ENCODE peak calls at places on chromosome 9, in four cellular contexts. U is foreskin fibroblast, P is T-helper 2 cell, W is neural progenitor cell. D is an unnamed sample.

GRCh38 chr9:110714314-110714713 is 45.7 kb downstream of the MUSK start:
- DNase-seq in U (no peak), P (no peak), W (no peak), D (no peak)

GRCh38 chr9:21392270-21392669 is 7.1 kb upstream of the IFNA2 start:
- DNase-seq in U (no peak), P (no peak), W (peak; percentile 39), D (peak; percentile 31)

GRCh38 chr9:91502913-91503649 is 79.4 kb upstream of the NFIL3 start:
- DNase-seq in U (no peak), P (no peak), W (no peak), D (no peak)

GRCh38 chr9:82356131-82356530 is 367.6 kb downstream of the SPATA31D1 start:
- DNase-seq in U (no peak), P (no peak), W (no peak), D (no peak)

GRCh38 chr9:83304686-83305085 is 233.5 kb downstream of the FRMD3 start:
- DNase-seq in U (peak; percentile 73), P (no peak), W (no peak), D (no peak)

GRCh38 chr9:113616716-113617496 is 153.4 kb downstream of the RGS3 start:
- DNase-seq in U (no peak), P (no peak), W (no peak), D (no peak)

GRCh38 chr9:96888591-96888990 is 34.3 kb upstream of the ZNF782 start:
- DNase-seq in U (no peak), P (no peak), W (no peak), D (no peak)

GRCh38 chr9:124940521-124940893 is 376 bp downstream of the GOLGA1 start:
- DNase-seq in U (no peak), P (peak; percentile 3), W (no peak), D (no peak)

GRCh38 chr9:124878518-124878917 is 16.6 kb downstream of the ARPC5L start:
- DNase-seq in U (no peak), P (no peak), W (no peak), D (no peak)

GRCh38 chr9:72985746-72986145 is 32.9 kb upstream of the ALDH1A1 start:
- DNase-seq in U (no peak), P (no peak), W (no peak), D (no peak)

GRCh38 chr9:8868632-8869031 is 1069.1 kb upstream of the DMAC1 start:
- DNase-seq in U (no peak), P (no peak), W (peak; percentile 65), D (no peak)

GRCh38 chr9:5858833-5859232 is 25.9 kb upstream of the ERMP1 start:
- DNase-seq in U (no peak), P (no peak), W (no peak), D (no peak)

GRCh38 chr9:91843623-91844111 is 106.4 kb downstream of the ROR2 start:
- DNase-seq in U (no peak), P (no peak), W (peak; percentile 60), D (peak; percentile 49)

GRCh38 chr9:133715866-133716563 is 22.1 kb downstream of the SARDH start:
- DNase-seq in U (no peak), P (no peak), W (peak; percentile 59), D (peak; percentile 37)

GRCh38 chr9:130681769-130682489 is 11.7 kb upstream of the EXOSC2 start:
- DNase-seq in U (no peak), P (no peak), W (peak; percentile 61), D (no peak)

GRCh38 chr9:31372796-31373587 is 1011.5 kb upstream of the ACO1 start:
- DNase-seq in U (no peak), P (no peak), W (no peak), D (peak; percentile 9)

GRCh38 chr9:138043061-138043410 is 165.5 kb downstream of the CACNA1B start:
- DNase-seq in U (no peak), P (no peak), W (no peak), D (no peak)

GRCh38 chr9:4167040-4167671 is 132.7 kb downstream of the GLIS3 start:
- DNase-seq in U (peak; percentile 69), P (no peak), W (no peak), D (peak; percentile 90)

GRCh38 chr9:13143281-13143680 is 136.2 kb downstream of the MPDZ start:
- DNase-seq in U (no peak), P (no peak), W (peak; percentile 60), D (no peak)

GRCh38 chr9:3931996-3932906 is 367.6 kb downstream of the GLIS3 start:
- DNase-seq in U (no peak), P (no peak), W (no peak), D (peak; percentile 83)

GRCh38 chr9:76608562-76609254 is 149.7 kb downstream of the GCNT1 start:
- DNase-seq in U (no peak), P (no peak), W (no peak), D (no peak)

GRCh38 chr9:132390966-132391365 is 15.7 kb downstream of the TTF1 start:
- DNase-seq in U (no peak), P (no peak), W (no peak), D (no peak)

GRCh38 chr9:38432922-38433510 is 8.8 kb upstream of the IGFBPL1 start:
- DNase-seq in U (peak; percentile 25), P (no peak), W (peak; percentile 53), D (peak; percentile 39)

GRCh38 chr9:133619791-133620190 is 10.6 kb upstream of the FAM163B start:
- DNase-seq in U (no peak), P (peak; percentile 8), W (no peak), D (no peak)

GRCh38 chr9:134660407-134660806 is 18.8 kb downstream of the COL5A1 start:
- DNase-seq in U (no peak), P (no peak), W (no peak), D (peak; percentile 47)

GRCh38 chr9:109789582-109790360 is 9.8 kb downstream of the PALM2AKAP2 start:
- DNase-seq in U (no peak), P (no peak), W (no peak), D (no peak)

GRCh38 chr9:115764649-115765048 is 388.9 kb upstream of the PAPPA start:
- DNase-seq in U (no peak), P (no peak), W (no peak), D (no peak)

GRCh38 chr9:109967651-109968331 is 187.8 kb downstream of the PALM2AKAP2 start:
- DNase-seq in U (no peak), P (no peak), W (no peak), D (no peak)

GRCh38 chr9:121217609-121218292 is 16.1 kb upstream of the RAB14 start:
- DNase-seq in U (peak; percentile 44), P (no peak), W (no peak), D (peak; percentile 35)

GRCh38 chr9:138022756-138023393 is 145.3 kb downstream of the CACNA1B start:
- DNase-seq in U (no peak), P (no peak), W (peak; percentile 63), D (no peak)

GRCh38 chr9:105127863-105128220 is 116.6 kb upstream of the SLC44A1 start:
- DNase-seq in U (no peak), P (no peak), W (no peak), D (peak; percentile 87)

GRCh38 chr9:135157856-135158571 is 70.5 kb downstream of the OLFM1 start:
- DNase-seq in U (no peak), P (no peak), W (no peak), D (no peak)

GRCh38 chr9:33742519-33742918 is 52.8 kb upstream of the PRSS3 start:
- DNase-seq in U (no peak), P (no peak), W (no peak), D (no peak)

GRCh38 chr9:6845881-6846280 is 88.1 kb downstream of the KDM4C start:
- DNase-seq in U (no peak), P (no peak), W (peak; percentile 61), D (peak; percentile 54)